ENCODE peak calls at places on chromosomes 16 and 17, in eight cellular contexts. G is adrenal gland; P is CD8-positive, alpha-beta T cell; V is IMR-90; N is AG04450; E is sigmoid colon; K is MM.1S; O is colonic mucosa. S is an unnamed sample. For H3K27me3, the result is how much of the 10 kb centered on the place peaks cover.

GRCh38 chr17:9291912-9292562 is 270.7 kb downstream of the NTN1 start:
- DNase-seq in G (peak), P (no peak), V (peak), N (peak), E (peak), K (no peak), O (peak), S (peak)

GRCh38 chr16:83878838-83879237 is 20.1 kb upstream of the MLYCD start:
- DNase-seq in G (peak), P (no peak), V (peak), N (peak), E (no peak), K (no peak), O (no peak), S (no peak)

GRCh38 chr17:81998719-81999438 is 21.4 kb downstream of the ASPSCR1 start:
- DNase-seq in G (no peak), P (no peak), V (no peak), N (no peak), E (no peak), K (no peak), O (no peak), S (no peak)

GRCh38 chr16:7333326-7333725 is 681 bp downstream of the RBFOX1 start:
- DNase-seq in G (no peak), P (no peak), V (no peak), N (no peak), E (no peak), K (no peak), O (no peak), S (no peak)

GRCh38 chr17:83081561-83082201 is 2.3 kb downstream of the METRNL start:
- DNase-seq in G (peak), P (peak), V (peak), N (no peak), E (peak), K (no peak), O (peak), S (no peak)

GRCh38 chr16:28981517-28981916 is 3.3 kb upstream of the LAT start:
- DNase-seq in G (no peak), P (no peak), V (no peak), N (no peak), E (no peak), K (peak), O (peak), S (no peak)

GRCh38 chr16:985237-985636 is 3.7 kb downstream of the SOX8 start:
- DNase-seq in G (no peak), P (no peak), V (no peak), N (no peak), E (no peak), K (no peak), O (no peak), S (no peak)

GRCh38 chr17:8091033-8091687 is 3.6 kb upstream of the ALOX12B start:
- DNase-seq in G (no peak), P (no peak), V (no peak), N (no peak), E (no peak), K (no peak), O (no peak), S (peak)

GRCh38 chr16:1474471-1474795 is 395 bp downstream of the CLCN7 start:
- DNase-seq in G (peak), P (no peak), V (no peak), N (no peak), E (no peak), K (no peak), O (no peak), S (no peak)

GRCh38 chr17:44110823-44111633 is 12.4 kb downstream of the HDAC5 start:
- DNase-seq in G (peak), P (peak), V (peak), N (no peak), E (peak), K (peak), O (peak), S (peak)

GRCh38 chr17:1736348-1737281 is 6.1 kb upstream of the SERPINF2 start:
- DNase-seq in G (peak), P (no peak), V (peak), N (peak), E (peak), K (no peak), O (no peak), S (no peak)

GRCh38 chr17:68460096-68460495 is 2.8 kb upstream of the WIPI1 start:
- DNase-seq in G (no peak), P (no peak), V (no peak), N (no peak), E (no peak), K (no peak), O (no peak), S (no peak)

GRCh38 chr17:57213180-57213825 is 43.0 kb upstream of the MSI2 start:
- DNase-seq in G (no peak), P (no peak), V (no peak), N (no peak), E (no peak), K (no peak), O (no peak), S (no peak)

GRCh38 chr17:78957076-78957475 is 22.6 kb downstream of the LGALS3BP start:
- DNase-seq in G (no peak), P (no peak), V (peak), N (no peak), E (no peak), K (no peak), O (no peak), S (no peak)

GRCh38 chr17:76417499-76418143 is 33.2 kb downstream of the SPHK1 start:
- DNase-seq in G (peak), P (no peak), V (no peak), N (no peak), E (no peak), K (no peak), O (no peak), S (no peak)

GRCh38 chr16:58462997-58463891 is 36.7 kb upstream of the NDRG4 start:
- DNase-seq in G (no peak), P (no peak), V (no peak), N (no peak), E (no peak), K (no peak), O (no peak), S (no peak)

GRCh38 chr17:58693751-58694150 is 1.3 kb downstream of the RAD51C start:
- DNase-seq in G (no peak), P (no peak), V (no peak), N (no peak), E (no peak), K (no peak), O (no peak), S (no peak)

GRCh38 chr16:19417640-19418039 is at the start of gene TMC5:
- DNase-seq in G (no peak), P (no peak), V (no peak), N (no peak), E (no peak), K (no peak), O (peak), S (no peak)

GRCh38 chr17:58995247-58995940 is 111.3 kb downstream of the TRIM37 start:
- DNase-seq in G (no peak), P (no peak), V (peak), N (no peak), E (no peak), K (no peak), O (no peak), S (no peak)

GRCh38 chr17:82402865-82403264 is 15.3 kb upstream of the HEXD start:
- DNase-seq in G (no peak), P (no peak), V (no peak), N (no peak), E (no peak), K (peak), O (no peak), S (no peak)

GRCh38 chr17:16027708-16028584 is 28.3 kb downstream of the TTC19 start:
- DNase-seq in G (peak), P (peak), V (peak), N (peak), E (no peak), K (no peak), O (no peak), S (peak)

GRCh38 chr16:56294599-56294998 is 103.3 kb downstream of the GNAO1 start:
- DNase-seq in G (no peak), P (no peak), V (peak), N (peak), E (no peak), K (no peak), O (no peak), S (no peak)

GRCh38 chr16:63581560-63581959 is 1540.3 kb downstream of the CDH11 start:
- DNase-seq in G (peak), P (no peak), V (no peak), N (no peak), E (no peak), K (no peak), O (no peak), S (no peak)

GRCh38 chr17:63843387-63844292 is 1.2 kb upstream of the SMARCD2 start:
- DNase-seq in G (peak), P (no peak), V (peak), N (peak), E (peak), K (peak), O (no peak), S (peak)

GRCh38 chr16:19384656-19385055 is 33.0 kb upstream of the TMC5 start:
- DNase-seq in G (no peak), P (no peak), V (no peak), N (no peak), E (no peak), K (peak), O (peak), S (no peak)

GRCh38 chr17:48486557-48486956 is 44.3 kb downstream of the HOXB1 start:
- DNase-seq in G (no peak), P (no peak), V (peak), N (peak), E (peak), K (no peak), O (no peak), S (no peak)

GRCh38 chr17:9241371-9241712 is 220.0 kb downstream of the NTN1 start:
- DNase-seq in G (peak), P (no peak), V (no peak), N (no peak), E (peak), K (no peak), O (peak), S (no peak)

GRCh38 chr17:1880851-1881630 is 51.2 kb downstream of the RPA1 start:
- DNase-seq in G (no peak), P (no peak), V (peak), N (no peak), E (no peak), K (no peak), O (no peak), S (no peak)

GRCh38 chr17:16918443-16918842 is 53.5 kb downstream of the TNFRSF13B start:
- DNase-seq in G (no peak), P (no peak), V (no peak), N (no peak), E (no peak), K (no peak), O (peak), S (no peak)

GRCh38 chr17:82816358-82816757 is 23.5 kb downstream of the ZNF750 start:
- DNase-seq in G (no peak), P (no peak), V (no peak), N (no peak), E (no peak), K (no peak), O (no peak), S (no peak)

GRCh38 chr16:31475949-31476304 is 4.0 kb downstream of the TGFB1I1 start:
- DNase-seq in G (no peak), P (no peak), V (no peak), N (no peak), E (no peak), K (no peak), O (peak), S (no peak)

GRCh38 chr17:18156171-18156975 is 27.3 kb upstream of the ALKBH5 start:
- DNase-seq in G (no peak), P (no peak), V (no peak), N (no peak), E (no peak), K (no peak), O (no peak), S (no peak)

GRCh38 chr17:75753514-75754377 is 11.2 kb downstream of the GALK1 start:
- DNase-seq in G (peak), P (peak), V (peak), N (no peak), E (peak), K (peak), O (peak), S (peak)

GRCh38 chr17:4215882-4216411 is 47.8 kb downstream of the ANKFY1 start:
- DNase-seq in G (no peak), P (no peak), V (no peak), N (no peak), E (no peak), K (no peak), O (no peak), S (no peak)

GRCh38 chr17:52157161-52157560 is 1.4 kb downstream of the CA10 start:
- DNase-seq in G (no peak), P (no peak), V (no peak), N (no peak), E (no peak), K (no peak), O (no peak), S (no peak)

GRCh38 chr17:42174126-42174783 is 6.7 kb downstream of the KCNH4 start:
- DNase-seq in G (no peak), P (no peak), V (no peak), N (no peak), E (no peak), K (no peak), O (no peak), S (no peak)
- TF ChIP-seq CTCF in G (no peak), P (no peak), V (no peak), N (no peak), E (no peak), K (no peak), O (no peak), S (no peak)

GRCh38 chr17:73101031-73101430 is 8.5 kb upstream of the SLC39A11 start:
- DNase-seq in G (no peak), P (no peak), V (no peak), N (no peak), E (no peak), K (no peak), O (no peak), S (no peak)
- H3K4me3 ChIP-seq in G (no peak), P (no peak), V (no peak), N (no peak), E (no peak), K (no peak), O (no peak), S (no peak)

GRCh38 chr17:45740553-45741330 is 43.4 kb upstream of the CRHR1 start:
- DNase-seq in G (peak), P (no peak), V (peak), N (no peak), E (peak), K (peak), O (peak), S (no peak)
- H3K27me3 ChIP-seq in G (under half), P (under half), V (under half), N (under half), E (under half), K (under half), O (under half), S (under half)

GRCh38 chr17:39270923-39271322 is 45.2 kb upstream of the STAC2 start:
- DNase-seq in G (peak), P (no peak), V (peak), N (peak), E (no peak), K (peak), O (no peak), S (peak)
- TF ChIP-seq CTCF in G (peak), P (no peak), V (peak), N (peak), E (no peak), K (peak), O (no peak), S (peak)

S was measured in GM06990.